ENCODE peak calls at places on chromosome 11, in eight cellular contexts. B is body of pancreas, Q is upper lobe of right lung, A is AG09319, F is cardiac muscle cell, I is ascending aorta, P is tibial artery, Z is endothelial cell. Y is an unnamed sample.

GRCh38 chr11:22491826-22492225 is 133.8 kb downstream of the FANCF start:
- DNase-seq in B (peak), Q (no peak), A (peak), F (no peak), I (no peak), P (no peak), Z (no peak), Y (no peak)

GRCh38 chr11:76682681-76683080 is 12.1 kb upstream of the LRRC32 start:
- DNase-seq in B (no peak), Q (no peak), A (no peak), F (no peak), I (no peak), P (no peak), Z (no peak), Y (no peak)

GRCh38 chr11:8258771-8259170 is 4.9 kb downstream of the LMO1 start:
- DNase-seq in B (peak), Q (peak), A (peak), F (no peak), I (no peak), P (no peak), Z (no peak), Y (no peak)

GRCh38 chr11:12995211-12995610 is 13.9 kb upstream of the RASSF10 start:
- DNase-seq in B (no peak), Q (no peak), A (peak), F (no peak), I (no peak), P (peak), Z (no peak), Y (no peak)

GRCh38 chr11:119759324-119759723 is 30.3 kb upstream of the NECTIN1 start:
- DNase-seq in B (no peak), Q (peak), A (no peak), F (no peak), I (no peak), P (no peak), Z (no peak), Y (no peak)

GRCh38 chr11:68960299-68961071 is 20.3 kb downstream of the MRGPRD start:
- DNase-seq in B (no peak), Q (no peak), A (no peak), F (no peak), I (no peak), P (no peak), Z (no peak), Y (no peak)

GRCh38 chr11:114128399-114128798 is 68.9 kb downstream of the ZBTB16 start:
- DNase-seq in B (no peak), Q (no peak), A (no peak), F (no peak), I (no peak), P (no peak), Z (no peak), Y (no peak)

GRCh38 chr11:8234425-8234821 is 29.3 kb downstream of the LMO1 start:
- DNase-seq in B (no peak), Q (no peak), A (no peak), F (no peak), I (no peak), P (no peak), Z (no peak), Y (no peak)

GRCh38 chr11:10920205-10920604 is 62.4 kb upstream of the ZBED5 start:
- DNase-seq in B (no peak), Q (no peak), A (no peak), F (no peak), I (no peak), P (no peak), Z (no peak), Y (no peak)

GRCh38 chr11:131408011-131408640 is 37.7 kb downstream of the NTM start:
- DNase-seq in B (peak), Q (no peak), A (no peak), F (peak), I (no peak), P (peak), Z (peak), Y (no peak)

GRCh38 chr11:113553235-113553634 is 78.0 kb upstream of the DRD2 start:
- DNase-seq in B (no peak), Q (no peak), A (peak), F (no peak), I (no peak), P (peak), Z (no peak), Y (no peak)

GRCh38 chr11:16322190-16322589 is 34.2 kb downstream of the SOX6 start:
- DNase-seq in B (no peak), Q (no peak), A (no peak), F (no peak), I (no peak), P (no peak), Z (no peak), Y (no peak)

GRCh38 chr11:24489477-24489876 is 7.4 kb upstream of the LUZP2 start:
- DNase-seq in B (no peak), Q (no peak), A (no peak), F (no peak), I (no peak), P (no peak), Z (no peak), Y (no peak)

GRCh38 chr11:35316161-35316560 is 103.2 kb downstream of the SLC1A2 start:
- DNase-seq in B (no peak), Q (no peak), A (no peak), F (no peak), I (no peak), P (no peak), Z (no peak), Y (no peak)

GRCh38 chr11:58060535-58060934 is 29.8 kb downstream of the OR6Q1 start:
- DNase-seq in B (peak), Q (no peak), A (no peak), F (no peak), I (no peak), P (no peak), Z (no peak), Y (no peak)

GRCh38 chr11:128830290-128830813 is 36.7 kb downstream of the KCNJ1 start:
- DNase-seq in B (no peak), Q (no peak), A (no peak), F (no peak), I (no peak), P (no peak), Z (no peak), Y (no peak)

GRCh38 chr11:128830836-128831780 is 36.0 kb downstream of the KCNJ1 start:
- DNase-seq in B (peak), Q (peak), A (peak), F (peak), I (peak), P (peak), Z (peak), Y (peak)

GRCh38 chr11:128828350-128828749 is 38.7 kb downstream of the KCNJ1 start:
- DNase-seq in B (no peak), Q (no peak), A (no peak), F (no peak), I (no peak), P (no peak), Z (no peak), Y (no peak)

GRCh38 chr11:128835741-128836410 is 31.2 kb downstream of the KCNJ1 start:
- DNase-seq in B (no peak), Q (no peak), A (no peak), F (no peak), I (no peak), P (no peak), Z (peak), Y (no peak)

DNA sequence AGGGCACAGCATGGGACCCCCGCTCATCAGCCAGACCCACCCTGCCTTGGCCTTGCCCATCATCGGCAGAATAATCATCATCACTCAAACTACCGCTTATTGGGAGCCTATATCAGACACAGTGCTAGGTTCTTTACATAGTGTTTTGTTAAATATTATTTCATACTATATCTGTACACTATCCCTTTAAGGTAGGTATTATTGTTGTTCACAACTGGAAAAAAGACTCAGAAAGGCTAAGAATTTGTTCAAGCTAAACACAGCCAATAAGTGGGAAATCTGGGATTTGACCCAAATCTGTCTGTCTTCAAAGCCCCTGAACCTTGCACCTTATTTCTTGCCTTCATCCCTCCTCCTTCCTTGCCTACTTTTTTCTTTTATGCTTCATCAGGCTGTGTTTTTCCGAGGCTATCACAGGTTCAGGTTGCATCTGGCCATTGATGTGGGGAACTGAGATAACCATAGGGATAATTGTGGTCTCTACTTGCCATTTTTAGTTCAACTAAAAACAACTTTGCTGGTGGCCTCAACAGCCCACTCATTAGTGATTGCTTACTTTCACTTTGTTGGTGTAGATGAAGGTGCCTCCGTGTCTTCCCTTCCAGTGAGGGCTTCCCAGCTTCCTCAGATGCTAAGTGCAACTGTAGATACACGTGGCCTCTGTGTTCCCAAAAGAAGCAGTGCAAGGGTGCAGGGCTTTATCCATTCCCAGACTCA is 35.2 kb downstream of the KCNJ1 start:
- DNase-seq in B (no peak), Q (no peak), A (no peak), F (no peak), I (no peak), P (no peak), Z (no peak), Y (no peak)
- TF ChIP-seq CTCF in B (no peak), Q (no peak), A (no peak), F (no peak), I (no peak), P (no peak), Z (no peak), Y (no peak)

GRCh38 chr11:14347991-14348390 is 11.0 kb downstream of the RRAS2 start:
- DNase-seq in B (no peak), Q (no peak), A (no peak), F (no peak), I (no peak), P (no peak), Z (no peak), Y (no peak)
- TF ChIP-seq CTCF in B (no peak), Q (no peak), A (no peak), F (no peak), I (no peak), P (no peak), Z (no peak), Y (no peak)

GRCh38 chr11:2778630-2779498 is 79.1 kb upstream of the KCNQ1OT1 start:
- DNase-seq in B (peak), Q (peak), A (peak), F (peak), I (peak), P (peak), Z (peak), Y (peak)
- TF ChIP-seq CTCF in B (peak), Q (peak), A (no peak), F (no peak), I (peak), P (peak), Z (no peak), Y (no peak)

DNA sequence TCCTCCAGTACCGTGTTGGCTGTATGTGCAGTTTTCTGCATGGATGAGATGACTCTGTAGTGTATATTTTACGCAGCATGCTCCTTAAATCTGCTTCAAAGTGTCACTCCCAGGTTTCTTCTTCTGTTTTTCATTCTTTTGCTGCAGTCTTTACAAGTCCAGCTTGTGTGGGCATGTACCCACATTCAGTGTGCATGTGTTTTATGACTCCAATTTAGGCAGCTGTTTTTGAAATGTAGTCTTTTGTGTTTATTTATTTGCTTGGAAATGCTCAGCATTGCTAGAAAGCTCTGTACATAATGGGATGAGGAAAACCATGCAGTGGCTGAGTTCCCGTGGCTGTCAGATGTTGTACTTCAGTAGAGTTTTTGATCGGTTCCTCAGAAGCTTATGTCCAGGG is 138.5 kb downstream of the ARHGAP42 start:
- DNase-seq in B (no peak), Q (no peak), A (no peak), F (no peak), I (no peak), P (no peak), Z (no peak), Y (no peak)
- TF ChIP-seq CTCF in B (no peak), Q (no peak), A (no peak), F (no peak), I (no peak), P (no peak), Z (no peak), Y (no peak)

GRCh38 chr11:78432956-78433355 is 15.3 kb upstream of the GAB2 start:
- DNase-seq in B (no peak), Q (no peak), A (no peak), F (peak), I (no peak), P (no peak), Z (no peak), Y (no peak)

GRCh38 chr11:78428773-78429172 is 11.2 kb upstream of the GAB2 start:
- DNase-seq in B (no peak), Q (no peak), A (no peak), F (no peak), I (no peak), P (no peak), Z (no peak), Y (no peak)

GRCh38 chr11:78429667-78430066 is 12.0 kb upstream of the GAB2 start:
- DNase-seq in B (no peak), Q (no peak), A (no peak), F (no peak), I (no peak), P (no peak), Z (no peak), Y (no peak)

GRCh38 chr11:78429209-78429608 is 11.6 kb upstream of the GAB2 start:
- DNase-seq in B (no peak), Q (no peak), A (no peak), F (no peak), I (no peak), P (no peak), Z (no peak), Y (no peak)

GRCh38 chr11:78432058-78432515 is 14.5 kb upstream of the GAB2 start:
- DNase-seq in B (no peak), Q (no peak), A (no peak), F (peak), I (no peak), P (no peak), Z (peak), Y (no peak)
- TF ChIP-seq CTCF in B (peak), Q (peak), A (peak), F (peak), I (peak), P (peak), Z (peak), Y (no peak)

GRCh38 chr11:75536786-75537629 is 11.3 kb upstream of the GDPD5 start:
- DNase-seq in B (no peak), Q (no peak), A (no peak), F (no peak), I (no peak), P (no peak), Z (no peak), Y (peak)
- TF ChIP-seq CTCF in B (no peak), Q (no peak), A (no peak), F (no peak), I (no peak), P (no peak), Z (no peak), Y (no peak)

GRCh38 chr11:104522650-104523049 is 358.7 kb upstream of the PDGFD start:
- DNase-seq in B (peak), Q (no peak), A (no peak), F (no peak), I (no peak), P (no peak), Z (no peak), Y (no peak)

GRCh38 chr11:104526006-104526405 is 362.1 kb upstream of the PDGFD start:
- DNase-seq in B (no peak), Q (no peak), A (no peak), F (no peak), I (no peak), P (no peak), Z (no peak), Y (no peak)

GRCh38 chr11:104523611-104524010 is 359.7 kb upstream of the PDGFD start:
- DNase-seq in B (no peak), Q (no peak), A (no peak), F (no peak), I (no peak), P (no peak), Z (no peak), Y (no peak)

GRCh38 chr11:104525416-104525815 is 361.5 kb upstream of the PDGFD start:
- DNase-seq in B (no peak), Q (no peak), A (no peak), F (no peak), I (no peak), P (no peak), Z (no peak), Y (no peak)

GRCh38 chr11:104524276-104524675 is 360.3 kb upstream of the PDGFD start:
- DNase-seq in B (no peak), Q (no peak), A (no peak), F (no peak), I (no peak), P (no peak), Z (no peak), Y (no peak)
- TF ChIP-seq CTCF in B (no peak), Q (no peak), A (no peak), F (no peak), I (no peak), P (no peak), Z (no peak), Y (no peak)

GRCh38 chr11:134432776-134433175 is 20.7 kb upstream of the B3GAT1 start:
- DNase-seq in B (no peak), Q (no peak), A (no peak), F (no peak), I (no peak), P (no peak), Z (no peak), Y (no peak)
- TF ChIP-seq CTCF in B (no peak), Q (no peak), A (no peak), F (no peak), I (no peak), P (no peak), Z (no peak), Y (no peak)

GRCh38 chr11:46808804-46809431 is 37.2 kb downstream of the CKAP5 start:
- DNase-seq in B (no peak), Q (no peak), A (no peak), F (no peak), I (no peak), P (no peak), Z (no peak), Y (no peak)
- TF ChIP-seq CTCF in B (no peak), Q (peak), A (peak), F (peak), I (no peak), P (no peak), Z (no peak), Y (no peak)

GRCh38 chr11:122655527-122656072 is at the start of gene UBASH3B:
- DNase-seq in B (peak), Q (peak), A (peak), F (peak), I (peak), P (peak), Z (peak), Y (peak)
- TF ChIP-seq CTCF in B (peak), Q (peak), A (no peak), F (no peak), I (peak), P (no peak), Z (no peak), Y (no peak)

Y was measured in activated B cell treated with CpG ODN at 0.5 μM for 24 hours.